ENCODE peak calls at places on chromosomes 7 and 10, in six cellular contexts. I is prostate gland, B is sigmoid colon, K is HepG2, D is spleen, S is transverse colon. P is an unnamed sample. For H3K36me3, the result is how much of the 10 kb centered on the place peaks cover.

GRCh38 chr7:121167971-121168370 is 160.8 kb upstream of the WNT16 start:
- DNase-seq in D (no peak), S (no peak), K (no peak), I (no peak), B (no peak), P (no peak)

GRCh38 chr10:102540023-102540422 is 36.3 kb downstream of the SUFU start:
- DNase-seq in K (peak), I (no peak), B (no peak), D (no peak), S (no peak), P (no peak)

GRCh38 chr10:79266092-79266491 is 81.2 kb upstream of the PPIF start:
- DNase-seq in S (no peak), I (no peak), K (no peak), D (no peak), B (no peak), P (no peak)

GRCh38 chr7:147472556-147472955 is 1118.0 kb upstream of the C7orf33 start:
- DNase-seq in B (no peak), S (no peak), D (no peak), I (no peak), K (no peak), P (no peak)

GRCh38 chr10:102646610-102647432 is 2.5 kb downstream of the TRIM8 start:
- DNase-seq in B (no peak), D (peak), I (peak), K (no peak), S (peak), P (no peak)

GRCh38 chr7:16535500-16535899 is 8.9 kb downstream of the LRRC72 start:
- DNase-seq in I (no peak), D (no peak), B (no peak), K (no peak), S (no peak), P (no peak)

GRCh38 chr7:44367475-44368030 is 42.2 kb upstream of the CAMK2B start:
- DNase-seq in D (no peak), S (no peak), B (no peak), K (no peak), I (no peak), P (no peak)

GRCh38 chr7:49102413-49102812 is 178.1 kb downstream of the CDC14C start:
- DNase-seq in I (no peak), D (no peak), S (no peak), B (no peak), K (no peak), P (no peak)

GRCh38 chr10:24039897-24040296 is 169.0 kb upstream of the KIAA1217 start:
- DNase-seq in K (no peak), S (peak), B (no peak), D (no peak), I (no peak), P (no peak)

GRCh38 chr7:70776627-70777101 is 355.3 kb upstream of the GALNT17 start:
- DNase-seq in K (no peak), B (no peak), I (no peak), D (no peak), S (no peak), P (no peak)

GRCh38 chr7:140033779-140034363 is 28.9 kb downstream of the PARP12 start:
- DNase-seq in I (no peak), D (no peak), K (no peak), B (no peak), S (no peak), P (no peak)
- H3K36me3 ChIP-seq in I (under half), D (under half), K (under half), B (under half), S (under half), P (under half)

DNA sequence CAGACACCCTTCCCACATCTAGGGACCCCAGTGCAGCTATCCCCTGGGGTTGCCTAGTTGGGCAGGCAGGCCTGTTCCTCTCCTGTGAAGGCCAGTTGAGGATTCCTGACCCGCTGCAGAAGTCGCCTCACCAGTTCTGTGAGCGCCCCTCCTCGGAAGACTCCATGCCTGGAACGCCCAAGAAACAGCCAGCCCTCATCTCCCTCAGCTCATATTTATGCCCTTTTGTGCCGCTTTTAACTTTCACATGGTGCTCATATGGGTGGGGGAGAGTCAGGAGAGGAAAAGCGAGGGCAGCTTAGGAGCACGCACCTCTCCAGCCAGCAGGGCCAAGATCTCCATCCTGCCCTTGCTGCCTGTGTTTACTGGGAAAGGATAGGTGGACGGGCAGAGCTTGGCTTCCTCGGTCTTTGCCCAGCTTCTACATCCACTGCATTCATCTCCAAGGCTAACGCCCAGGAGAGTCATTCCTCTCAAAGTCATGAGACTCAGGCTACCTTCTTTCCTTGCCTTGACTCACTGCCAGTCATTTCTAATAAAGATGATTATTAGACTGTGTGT is 286.6 kb downstream of the USP6NL start:
- DNase-seq in D (no peak), B (no peak), I (no peak), K (no peak), S (no peak), P (no peak)
- TF ChIP-seq POLR2AphosphoS5 in D (no peak), B (no peak), I (no peak), K (no peak), S (no peak), P (no peak)

DNA sequence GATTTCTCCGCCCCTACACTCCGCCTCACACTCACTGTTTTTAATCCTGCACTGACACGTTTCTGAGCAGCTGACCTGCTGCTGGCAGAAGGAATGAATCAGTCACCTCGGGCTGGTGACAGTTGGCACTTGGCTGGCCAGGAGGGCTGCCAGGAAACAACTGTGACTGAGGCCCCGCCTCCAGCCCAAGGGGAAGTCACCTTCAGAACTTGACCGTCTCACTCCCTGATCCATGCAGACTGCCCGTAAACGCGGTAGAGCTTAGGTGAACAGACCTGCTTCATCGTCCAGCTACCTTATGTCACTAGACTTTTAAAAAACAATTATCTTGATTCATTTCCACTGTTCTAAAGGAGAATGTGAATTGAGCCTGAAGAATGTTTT is 107.5 kb downstream of the DOCK1 start:
- DNase-seq in D (no peak), S (peak), I (peak), B (no peak), K (no peak), P (peak)
- TF ChIP-seq POLR2A in D (no peak), S (peak), I (no peak), B (no peak), K (no peak), P (no peak)

GRCh38 chr7:127715901-127716300 is 63.9 kb downstream of the SND1 start:
- DNase-seq in B (no peak), S (no peak), K (no peak), D (no peak), I (no peak), P (no peak)

GRCh38 chr7:127713758-127714157 is 61.8 kb downstream of the SND1 start:
- DNase-seq in B (no peak), K (no peak), D (no peak), S (no peak), I (no peak), P (no peak)

GRCh38 chr7:127717502-127718125 is 65.6 kb downstream of the SND1 start:
- DNase-seq in D (no peak), S (no peak), K (no peak), B (no peak), I (no peak), P (no peak)

GRCh38 chr7:127713006-127713405 is 61.0 kb downstream of the SND1 start:
- DNase-seq in D (no peak), I (no peak), S (no peak), B (no peak), K (no peak), P (no peak)

DNA sequence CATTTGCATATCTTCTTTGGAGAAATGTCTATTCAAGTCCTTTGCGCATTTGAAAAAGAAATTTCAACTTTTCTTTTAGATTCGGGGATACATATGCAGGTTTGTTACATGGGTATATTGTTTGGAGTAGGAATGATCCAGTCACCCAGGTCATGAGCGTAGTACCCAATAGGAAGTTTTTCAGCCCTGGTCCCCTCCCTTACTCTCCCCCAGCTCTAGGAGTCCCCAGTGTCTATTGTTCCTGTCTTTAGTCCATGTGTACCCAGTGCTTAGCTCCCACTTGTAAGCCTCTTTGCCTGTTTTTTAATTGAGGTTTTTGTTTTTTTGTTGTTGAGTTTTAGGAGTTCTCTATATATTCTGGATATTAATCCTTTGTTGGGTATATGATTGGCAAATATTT is 63.3 kb downstream of the SND1 start:
- DNase-seq in I (no peak), D (no peak), K (no peak), S (no peak), B (no peak), P (no peak)
- H3K36me3 ChIP-seq in I (under half), D (under half), K (under half), S (under half), B (under half), P (under half)

GRCh38 chr7:76346778-76347177 is 12.0 kb downstream of the YWHAG start:
- DNase-seq in D (no peak), S (no peak), K (no peak), I (no peak), B (peak), P (no peak)

GRCh38 chr7:76343294-76343930 is 15.4 kb downstream of the YWHAG start:
- DNase-seq in I (no peak), D (no peak), S (no peak), K (no peak), B (peak), P (no peak)

GRCh38 chr7:76343931-76344321 is 14.9 kb downstream of the YWHAG start:
- DNase-seq in S (no peak), D (no peak), I (no peak), K (peak), B (peak), P (no peak)

GRCh38 chr7:76347710-76348109 is 11.1 kb downstream of the YWHAG start:
- DNase-seq in I (no peak), S (no peak), B (no peak), K (no peak), D (no peak), P (no peak)

DNA sequence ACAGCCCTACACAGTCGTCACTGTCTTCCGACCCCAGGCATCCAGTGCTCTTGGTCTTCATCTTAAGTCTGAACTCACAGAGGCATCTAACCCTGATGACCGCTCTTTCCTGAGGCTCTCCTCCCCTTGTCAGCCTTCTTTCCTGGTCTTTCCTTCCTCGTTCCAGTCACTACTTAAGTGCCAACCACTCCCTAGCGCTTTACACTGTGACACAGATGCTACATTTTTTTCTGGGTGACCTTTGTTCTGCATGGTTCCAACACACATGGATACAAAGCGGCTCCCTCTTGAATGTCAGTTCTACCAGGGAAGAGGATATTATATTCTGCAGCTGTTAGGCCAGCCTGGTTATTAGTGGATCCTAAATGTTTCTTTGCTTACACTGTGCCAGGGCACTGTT is 12.7 kb downstream of the YWHAG start:
- DNase-seq in S (peak), B (peak), K (no peak), D (no peak), I (no peak), P (peak)
- TF ChIP-seq POLR2AphosphoS5 in S (peak), B (no peak), K (no peak), D (no peak), I (no peak), P (no peak)

GRCh38 chr10:32056136-32057040 is at the start of gene KIF5B:
- DNase-seq in D (peak), K (peak), S (peak), I (peak), B (peak), P (peak)
- TF ChIP-seq POLR2A in D (peak), K (peak), S (peak), I (peak), B (peak), P (peak)

GRCh38 chr7:107190090-107190489 is 21.3 kb downstream of the HBP1 start:
- DNase-seq in K (no peak), I (no peak), D (no peak), S (no peak), B (no peak), P (no peak)
- H3K36me3 ChIP-seq in K (under half), I (under half), D (half or more), S (half or more), B (under half), P (under half)

GRCh38 chr7:14201353-14201752 is 211.9 kb upstream of the ETV1 start:
- DNase-seq in B (no peak), S (no peak), I (no peak), K (no peak), D (no peak), P (no peak)
- TF ChIP-seq POLR2AphosphoS5 in B (no peak), S (no peak), I (no peak), K (no peak), D (no peak), P (no peak)

DNA sequence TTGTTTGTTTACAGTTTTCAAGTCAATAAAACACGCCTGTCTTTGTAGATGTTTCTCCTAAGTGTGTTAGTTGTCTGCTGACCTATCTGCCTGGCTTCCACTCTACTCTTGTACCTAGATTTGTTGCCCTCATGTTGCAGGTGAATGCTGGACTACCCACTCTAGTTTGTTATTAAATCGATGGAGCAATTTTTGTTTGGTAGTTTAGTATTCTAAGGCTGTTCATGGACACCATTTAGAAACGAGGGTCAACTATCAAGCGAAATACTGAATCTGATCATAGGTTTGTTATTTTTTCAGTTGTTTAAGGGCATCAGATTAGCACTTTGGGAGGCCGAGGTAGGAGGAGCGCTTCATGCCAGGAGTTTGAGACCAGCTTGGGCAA is 29.1 kb upstream of the MKLN1 start:
- DNase-seq in I (no peak), D (no peak), B (no peak), S (no peak), K (no peak), P (no peak)
- TF ChIP-seq POLR2A in I (no peak), D (no peak), B (no peak), S (no peak), K (no peak), P (no peak)

GRCh38 chr10:8063935-8064334 is 9.4 kb downstream of the GATA3 start:
- DNase-seq in D (no peak), I (no peak), B (no peak), S (no peak), K (no peak), P (no peak)
- H3K36me3 ChIP-seq in D (under half), I (under half), B (under half), S (under half), K (under half), P (under half)

P was measured in upper lobe of left lung.